ENCODE peak calls at places on chromosome 16, in four cellular contexts. A, F, P and O are unnamed samples.

GRCh38 chr16:63617990-63618763 is 1503.7 kb downstream of the CDH11 start:
- DNase-seq in A (peak; percentile 2), F (no peak), P (peak; percentile 47), O (no peak)

GRCh38 chr16:53945996-53946395 is 242.0 kb downstream of the FTO start:
- DNase-seq in A (peak; percentile 46), F (no peak), P (peak; percentile 16), O (peak; percentile 20)

GRCh38 chr16:27745348-27745747 is 195.4 kb downstream of the KATNIP start:
- DNase-seq in A (no peak), F (no peak), P (no peak), O (no peak)

GRCh38 chr16:23079683-23080221 is 69.5 kb downstream of the USP31 start:
- DNase-seq in A (no peak), F (no peak), P (peak; percentile 60), O (no peak)

GRCh38 chr16:49465661-49466528 is 92.3 kb downstream of the C16orf78 start:
- DNase-seq in A (no peak), F (no peak), P (no peak), O (no peak)

GRCh38 chr16:88437367-88437964 is 15.6 kb upstream of the ZFPM1 start:
- DNase-seq in A (peak; percentile 17), F (no peak), P (no peak), O (peak; percentile 70)

GRCh38 chr16:87043273-87044030 is 273.7 kb downstream of the C16orf95 start:
- DNase-seq in A (peak; percentile 78), F (no peak), P (no peak), O (no peak)

GRCh38 chr16:66937725-66938337 is 2.5 kb downstream of the CES2 start:
- DNase-seq in A (no peak), F (no peak), P (no peak), O (no peak)

GRCh38 chr16:88356727-88357199 is 26.0 kb upstream of the ZNF469 start:
- DNase-seq in A (no peak), F (no peak), P (no peak), O (no peak)

GRCh38 chr16:83728518-83728917 is 79.3 kb upstream of the HSBP1 start:
- DNase-seq in A (no peak), F (no peak), P (peak; percentile 32), O (no peak)

GRCh38 chr16:58670946-58671583 is 13.5 kb downstream of the SLC38A7 start:
- DNase-seq in A (no peak), F (no peak), P (no peak), O (no peak)

GRCh38 chr16:56604966-56605365 is 3.4 kb upstream of the MT2A start:
- DNase-seq in A (no peak), F (no peak), P (no peak), O (no peak)

GRCh38 chr16:88478115-88478514 is 25.0 kb downstream of the ZFPM1 start:
- DNase-seq in A (no peak), F (no peak), P (no peak), O (no peak)

GRCh38 chr16:49672753-49673152 is 183.2 kb downstream of the ZNF423 start:
- DNase-seq in A (no peak), F (no peak), P (no peak), O (no peak)

DNA sequence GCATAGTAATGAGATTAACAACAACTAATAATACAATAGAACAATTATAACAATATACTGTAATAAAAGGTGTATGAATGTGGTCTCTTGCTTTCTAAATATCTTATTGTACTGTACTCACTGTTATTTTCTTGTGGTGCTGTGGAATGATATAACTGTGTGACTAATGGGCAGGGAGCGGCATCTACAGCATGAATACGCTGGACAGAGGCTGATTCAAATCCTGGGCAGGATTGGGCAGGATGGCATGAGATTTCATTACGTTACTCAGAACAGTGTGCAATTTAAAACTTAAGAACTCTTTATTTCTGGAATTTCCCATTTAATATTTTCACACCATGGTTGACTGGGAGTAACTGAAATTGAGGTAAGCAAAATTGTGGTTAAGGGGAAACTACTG is 1239.8 kb upstream of the GOT2 start:
- DNase-seq in A (peak; percentile 58), F (no peak), P (no peak), O (peak; percentile 48)
- TF ChIP-seq CTCF in A (no peak), F (no peak), P (no peak), O (no peak)

DNA sequence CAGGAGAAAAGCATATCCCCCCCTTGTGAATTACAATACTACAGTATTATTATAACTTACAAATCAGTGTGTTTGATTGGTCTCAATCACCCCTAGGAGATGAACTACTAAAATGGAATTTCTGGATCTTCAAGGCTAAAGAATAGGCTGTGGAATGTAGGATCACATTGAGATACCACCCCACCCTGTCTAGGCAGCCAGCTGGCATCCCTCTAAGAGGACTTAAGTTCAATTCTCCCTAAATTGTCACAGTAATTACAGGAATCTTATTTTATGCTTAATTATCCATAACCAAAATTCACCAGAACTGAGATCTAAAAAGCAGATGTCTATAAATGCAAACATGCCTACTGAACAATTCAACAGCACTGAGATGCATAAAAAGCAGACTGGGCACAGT is 12.1 kb downstream of the AP1G1 start:
- DNase-seq in A (peak; percentile 47), F (no peak), P (no peak), O (no peak)
- H3K27ac ChIP-seq in A (no peak overlapping the region), F (no peak overlapping the region), P (no peak overlapping the region), O (no peak overlapping the region)

GRCh38 chr16:85543998-85544397 is 69.1 kb upstream of the GSE1 start:
- DNase-seq in A (no peak), F (no peak), P (no peak), O (no peak)

GRCh38 chr16:85545227-85545818 is 67.8 kb upstream of the GSE1 start:
- DNase-seq in A (no peak), F (no peak), P (no peak), O (no peak)

GRCh38 chr16:85544668-85545067 is 68.5 kb upstream of the GSE1 start:
- DNase-seq in A (no peak), F (no peak), P (no peak), O (no peak)

GRCh38 chr16:85548375-85548774 is 64.7 kb upstream of the GSE1 start:
- DNase-seq in A (no peak), F (no peak), P (no peak), O (no peak)

GRCh38 chr16:85546585-85547447 is 66.3 kb upstream of the GSE1 start:
- DNase-seq in A (no peak), F (no peak), P (no peak), O (no peak)
- TF ChIP-seq CTCF in A (peak; percentile 27), F (no peak), P (no peak), O (no peak)

GRCh38 chr16:17556276-17557052 is 85.7 kb upstream of the XYLT1 start:
- DNase-seq in A (peak; percentile 63), F (no peak), P (no peak), O (peak; percentile 52)
- H3K27ac ChIP-seq in A (no peak overlapping the region), F (no peak overlapping the region), P (no peak overlapping the region), O (no peak overlapping the region)

DNA sequence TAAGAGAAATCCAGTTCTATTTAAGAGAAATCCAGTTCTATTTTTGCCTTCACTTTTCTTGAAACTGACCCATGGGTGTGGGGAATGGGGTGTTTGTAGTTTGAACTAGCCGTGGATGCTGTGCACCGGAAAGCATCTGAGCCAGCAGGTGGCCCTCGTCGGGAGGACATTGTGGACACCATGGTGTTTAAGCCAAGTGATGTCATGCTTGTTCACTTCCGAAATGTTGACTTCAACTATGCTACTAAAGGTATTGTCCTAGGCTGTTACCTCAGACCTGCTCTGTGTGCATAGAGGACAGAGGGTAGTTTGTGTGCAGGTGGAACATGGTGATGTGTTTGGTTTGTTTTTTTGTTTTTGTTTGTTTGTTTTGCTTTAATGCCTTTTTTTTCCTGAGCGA is 3.3 kb downstream of the ATXN2L start:
- DNase-seq in A (peak; percentile 12), F (no peak), P (no peak), O (no peak)
- TF ChIP-seq CTCF in A (peak; percentile 16), F (no peak), P (no peak), O (no peak)